ENCODE peak calls at places on chromosomes 7 and 10, in five cellular contexts. G is bronchial epithelial cell, A is gastrocnemius medialis, U is DND-41, Z is transverse colon. F is an unnamed sample. For H3K27me3, the result is how much of the 10 kb centered on the place peaks cover.

GRCh38 chr10:57972783-57973182 is 294.9 kb downstream of the IPMK start:
- DNase-seq in U (no peak), G (no peak), Z (no peak), A (no peak), F (no peak)

GRCh38 chr10:6362879-6363278 is 160.1 kb downstream of the PFKFB3 start:
- DNase-seq in Z (no peak), U (no peak), G (no peak), A (no peak), F (no peak)

GRCh38 chr10:5576780-5577472 is 52.2 kb downstream of the CALML3 start:
- DNase-seq in Z (no peak), U (no peak), A (no peak), G (no peak), F (no peak)

GRCh38 chr7:33191326-33191725 is 62.0 kb downstream of the BBS9 start:
- DNase-seq in U (no peak), A (no peak), G (peak), Z (no peak), F (no peak)

GRCh38 chr7:111918461-111918860 is 287.7 kb downstream of the DOCK4 start:
- DNase-seq in A (no peak), G (no peak), U (no peak), Z (no peak), F (no peak)

GRCh38 chr7:100825215-100825671 is 2.1 kb downstream of the EPHB4 start:
- DNase-seq in A (no peak), Z (no peak), U (no peak), G (no peak), F (no peak)

GRCh38 chr7:4831723-4832495 is 29.9 kb downstream of the PAPOLB start:
- DNase-seq in Z (no peak), U (no peak), A (no peak), G (no peak), F (no peak)

GRCh38 chr7:44581426-44581906 is 565 bp downstream of the TMED4 start:
- DNase-seq in Z (peak), G (peak), A (no peak), U (peak), F (no peak)

GRCh38 chr7:8362723-8363369 is 70.6 kb upstream of the NXPH1 start:
- DNase-seq in U (no peak), A (no peak), Z (no peak), G (no peak), F (no peak)

GRCh38 chr10:74067373-74068370 is 69.8 kb downstream of the VCL start:
- DNase-seq in A (no peak), Z (no peak), G (peak), U (no peak), F (no peak)

GRCh38 chr7:30912454-30912985 is 867 bp downstream of the AQP1 start:
- DNase-seq in Z (no peak), G (no peak), U (no peak), A (no peak), F (no peak)

GRCh38 chr7:30805931-30806330 is 34.7 kb downstream of the MINDY4 start:
- DNase-seq in A (no peak), G (no peak), U (no peak), Z (no peak), F (no peak)

GRCh38 chr7:121351682-121352081 is 22.9 kb downstream of the WNT16 start:
- DNase-seq in G (no peak), U (no peak), A (no peak), Z (no peak), F (no peak)
- TF ChIP-seq CTCF in G (no peak), U (peak), A (no peak), Z (no peak), F (no peak)

DNA sequence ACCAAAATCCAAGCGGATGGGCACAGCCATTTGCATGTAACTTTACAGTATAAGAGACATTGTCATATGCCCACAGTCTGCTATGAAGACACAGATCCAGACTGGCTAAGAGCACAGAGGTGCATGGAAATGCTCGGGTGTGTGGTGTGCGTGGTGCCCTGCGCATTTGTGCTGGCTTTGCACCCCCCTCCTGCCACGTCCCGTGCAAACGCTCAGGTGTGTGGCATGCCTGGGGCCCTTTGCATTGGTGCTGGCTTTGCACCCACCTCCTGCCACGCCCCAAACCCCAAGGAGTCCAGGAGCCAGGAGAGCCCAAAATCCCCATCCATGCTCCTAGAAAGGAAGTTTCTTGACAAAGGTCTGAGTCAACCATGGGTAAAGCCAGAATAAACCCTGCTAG is 306.2 kb downstream of the PTPRN2 start:
- DNase-seq in A (no peak), G (no peak), Z (no peak), U (no peak), F (no peak)
- H3K27me3 ChIP-seq in A (under half), G (under half), Z (under half), U (under half), F (under half)

GRCh38 chr7:156434706-156435105 is 205.9 kb upstream of the RNF32 start:
- DNase-seq in Z (no peak), A (no peak), G (no peak), U (no peak), F (no peak)

GRCh38 chr7:156430109-156430508 is 210.5 kb upstream of the RNF32 start:
- DNase-seq in A (no peak), Z (no peak), U (no peak), G (no peak), F (no peak)

GRCh38 chr7:156432018-156432417 is 208.6 kb upstream of the RNF32 start:
- DNase-seq in U (no peak), A (no peak), Z (no peak), G (no peak), F (no peak)

GRCh38 chr7:156423876-156424275 is 216.7 kb upstream of the RNF32 start:
- DNase-seq in Z (no peak), G (peak), A (no peak), U (no peak), F (no peak)

DNA sequence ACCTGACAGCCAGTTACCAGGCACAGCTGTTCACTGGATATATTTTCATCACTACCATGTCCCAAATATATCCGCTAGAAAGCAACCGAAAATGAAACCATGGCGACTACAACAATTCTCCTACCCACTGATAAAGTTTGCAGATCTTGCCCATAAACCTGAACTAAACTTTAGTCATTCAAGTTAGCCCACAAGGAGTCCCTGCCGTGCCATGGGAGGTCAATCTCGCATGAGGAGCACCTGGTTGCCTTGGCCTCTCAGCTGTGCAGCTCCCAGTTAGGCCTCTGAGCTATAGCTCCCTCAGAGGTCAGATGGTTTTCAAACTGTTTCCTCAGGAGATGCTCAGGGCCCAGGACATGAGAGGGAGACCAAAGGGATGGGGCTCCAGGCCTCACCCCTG is 211.1 kb upstream of the RNF32 start:
- DNase-seq in U (no peak), G (no peak), Z (no peak), A (no peak), F (no peak)
- TF ChIP-seq CTCF in U (no peak), G (no peak), Z (no peak), A (no peak), F (no peak)

DNA sequence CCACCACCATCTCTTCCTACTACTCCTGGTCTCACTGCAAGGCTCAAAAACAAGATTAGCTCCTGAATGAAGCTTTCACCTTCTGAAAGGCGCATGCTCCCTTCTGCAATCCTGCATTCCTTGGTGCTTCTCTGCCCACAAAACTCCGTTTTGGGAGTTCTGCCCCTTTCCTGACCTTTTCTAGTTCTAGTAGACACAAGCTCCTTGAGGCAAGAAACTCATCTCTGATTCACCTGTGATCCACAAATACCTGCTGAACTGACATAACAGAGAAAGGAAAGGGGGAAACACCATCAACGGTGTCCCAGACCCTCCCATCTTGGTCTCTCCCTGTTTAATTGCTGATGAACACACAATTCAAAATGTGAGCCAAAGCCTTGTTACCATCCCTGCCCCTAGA is 64.0 kb upstream of the EGR2 start:
- DNase-seq in Z (no peak), A (no peak), U (no peak), G (peak), F (no peak)
- H3K27me3 ChIP-seq in Z (under half), A (under half), U (under half), G (under half), F (under half)

GRCh38 chr7:87217983-87218653 is 1.4 kb downstream of the TMEM243 start:
- DNase-seq in A (no peak), U (no peak), Z (no peak), G (no peak), F (no peak)

GRCh38 chr7:87220026-87220733 is 648 bp upstream of the TMEM243 start:
- DNase-seq in G (peak), A (peak), Z (peak), U (peak), F (peak)

GRCh38 chr7:87220734-87221215 is 1.2 kb upstream of the TMEM243 start:
- DNase-seq in U (no peak), A (no peak), Z (peak), G (peak), F (no peak)

GRCh38 chr7:87218941-87219544 is 489 bp downstream of the TMEM243 start:
- DNase-seq in U (peak), G (peak), Z (peak), A (peak), F (no peak)

DNA sequence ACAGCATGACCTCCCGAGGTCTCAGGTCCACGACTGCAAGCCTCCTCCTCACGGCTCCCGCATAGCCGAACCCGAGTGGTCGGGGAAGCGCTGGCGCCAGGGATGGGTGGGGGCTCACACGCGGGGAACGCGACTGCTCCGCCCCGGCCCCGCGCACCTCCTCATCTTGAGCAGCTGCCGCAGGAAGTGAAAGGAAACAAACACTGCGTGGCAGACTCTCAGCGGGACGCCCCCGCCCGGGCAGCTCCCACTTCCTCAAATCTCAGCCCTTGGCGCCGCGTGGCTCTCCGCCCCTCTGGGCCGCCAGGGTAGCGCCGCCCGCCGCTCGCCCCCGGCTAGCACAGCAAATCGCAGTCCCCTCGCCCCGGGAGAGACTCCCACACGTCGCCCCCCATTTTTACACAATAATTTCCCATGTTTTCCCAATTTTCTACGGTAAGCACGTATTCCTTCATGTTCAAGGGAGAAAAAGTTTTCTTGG is at the start of gene TMEM243:
- DNase-seq in G (peak), Z (peak), U (peak), A (peak), F (peak)
- TF ChIP-seq CTCF in G (peak), Z (peak), U (peak), A (no peak), F (peak)